ENCODE peak calls at places on chromosome 14, in ten cellular contexts. R, N, T, G, W, B, D, U, K and O are unnamed samples.
A peak's percentile ranks its signal among the peaks of the same experiment; 100 is the strongest.

GRCh38 chr14:86865934-86866333 is 1127.0 kb downstream of the GALC start:
- DNase-seq in R (no peak), N (no peak), T (no peak), G (no peak), W (no peak), B (no peak), D (no peak), U (no peak), K (no peak), O (no peak)

GRCh38 chr14:101008631-101009336 is 105.3 kb upstream of the RTL1 start:
- DNase-seq in R (no peak), N (no peak), T (peak; percentile 4), G (peak; percentile 72), W (no peak), B (no peak), D (no peak), U (no peak), K (no peak), O (no peak)

GRCh38 chr14:42994001-42994736 is 1387.5 kb downstream of the LRFN5 start:
- DNase-seq in R (peak; percentile 90), N (no peak), T (no peak), G (no peak), W (no peak), B (no peak), D (peak; percentile 88), U (no peak), K (no peak), O (no peak)

GRCh38 chr14:99644723-99645544 is at the start of gene HHIPL1:
- DNase-seq in R (no peak), N (no peak), T (peak; percentile 64), G (no peak), W (no peak), B (no peak), D (no peak), U (no peak), K (no peak), O (peak; percentile 70)

GRCh38 chr14:68549057-68549421 is 243.8 kb downstream of the ZFP36L1 start:
- DNase-seq in R (peak; percentile 93), N (no peak), T (no peak), G (no peak), W (no peak), B (no peak), D (peak; percentile 71), U (no peak), K (no peak), O (no peak)

GRCh38 chr14:50319293-50319692 is 7.2 kb downstream of the DMAC2L start:
- DNase-seq in R (no peak), N (no peak), T (no peak), G (no peak), W (no peak), B (no peak), D (no peak), U (no peak), K (no peak), O (no peak)

GRCh38 chr14:65357091-65357490 is 55.4 kb upstream of the FUT8 start:
- DNase-seq in R (no peak), N (no peak), T (no peak), G (no peak), W (no peak), B (no peak), D (no peak), U (no peak), K (no peak), O (no peak)

GRCh38 chr14:81537193-81537592 is 3.5 kb upstream of the SEL1L start:
- DNase-seq in R (no peak), N (no peak), T (no peak), G (no peak), W (no peak), B (no peak), D (no peak), U (no peak), K (no peak), O (no peak)

GRCh38 chr14:36085861-36086260 is 90.7 kb downstream of the PTCSC3 start:
- DNase-seq in R (no peak), N (no peak), T (no peak), G (no peak), W (no peak), B (no peak), D (no peak), U (no peak), K (no peak), O (no peak)

GRCh38 chr14:29782041-29782440 is 145.6 kb downstream of the PRKD1 start:
- DNase-seq in R (no peak), N (no peak), T (no peak), G (no peak), W (no peak), B (no peak), D (no peak), U (no peak), K (no peak), O (no peak)

GRCh38 chr14:20742132-20742531 is 3.6 kb upstream of the EDDM3A start:
- DNase-seq in R (no peak), N (no peak), T (no peak), G (no peak), W (no peak), B (no peak), D (no peak), U (no peak), K (no peak), O (no peak)

GRCh38 chr14:27148143-27148542 is 550.3 kb upstream of the NOVA1 start:
- DNase-seq in R (no peak), N (no peak), T (no peak), G (no peak), W (no peak), B (no peak), D (no peak), U (no peak), K (no peak), O (no peak)

GRCh38 chr14:68608235-68608962 is 184.5 kb downstream of the ZFP36L1 start:
- DNase-seq in R (no peak), N (no peak), T (no peak), G (peak; percentile 87), W (no peak), B (no peak), D (no peak), U (no peak), K (no peak), O (no peak)